ENCODE peak calls at places on chromosomes 7 and 10, in eight cellular contexts. M is HepG2, J is ovary, L is uterus, F is GM12878, B is IMR-90, W is NB4, A is Peyer's patch. R is an unnamed sample.

GRCh38 chr10:103758294-103758681 is 97.1 kb downstream of the SH3PXD2A start:
- DNase-seq in M (peak), J (no peak), L (no peak), F (no peak), B (peak), W (no peak), A (no peak), R (no peak)

GRCh38 chr7:105097619-105098018 is 83.6 kb downstream of the KMT2E start:
- DNase-seq in M (no peak), J (no peak), L (no peak), F (no peak), B (peak), W (no peak), A (no peak), R (no peak)

GRCh38 chr7:135650831-135651573 is 11.3 kb upstream of the STMP1 start:
- DNase-seq in M (no peak), J (no peak), L (no peak), F (no peak), B (peak), W (peak), A (no peak), R (peak)

GRCh38 chr7:95246935-95247370 is 77.4 kb downstream of the PON1 start:
- DNase-seq in M (peak), J (peak), L (peak), F (peak), B (peak), W (peak), A (no peak), R (peak)

GRCh38 chr7:44909596-44909995 is 24.3 kb upstream of the PURB start:
- DNase-seq in M (no peak), J (no peak), L (no peak), F (no peak), B (no peak), W (peak), A (no peak), R (no peak)

GRCh38 chr10:32960022-32960421 is 2.0 kb upstream of the ITGB1 start:
- DNase-seq in M (no peak), J (no peak), L (no peak), F (no peak), B (no peak), W (no peak), A (no peak), R (no peak)

GRCh38 chr10:30155401-30155800 is 96.0 kb upstream of the JCAD start:
- DNase-seq in M (no peak), J (no peak), L (no peak), F (no peak), B (peak), W (peak), A (no peak), R (no peak)

GRCh38 chr10:115846528-115846927 is 426.5 kb downstream of the GFRA1 start:
- DNase-seq in M (no peak), J (no peak), L (no peak), F (no peak), B (no peak), W (no peak), A (no peak), R (no peak)

GRCh38 chr7:136045181-136045580 is 68.0 kb upstream of the MTPN start:
- DNase-seq in M (no peak), J (no peak), L (no peak), F (no peak), B (no peak), W (no peak), A (no peak), R (no peak)

GRCh38 chr10:12577610-12578009 is 228.3 kb downstream of the CAMK1D start:
- DNase-seq in M (no peak), J (no peak), L (no peak), F (no peak), B (no peak), W (no peak), A (no peak), R (peak)

GRCh38 chr7:151249732-151250072 is 1.2 kb upstream of the SMARCD3 start:
- DNase-seq in M (no peak), J (peak), L (peak), F (no peak), B (peak), W (no peak), A (no peak), R (no peak)

GRCh38 chr10:74058658-74059057 is 60.7 kb downstream of the VCL start:
- DNase-seq in M (peak), J (no peak), L (no peak), F (no peak), B (no peak), W (peak), A (no peak), R (no peak)

GRCh38 chr10:96643920-96644319 is 57.1 kb upstream of the TM9SF3 start:
- DNase-seq in M (no peak), J (no peak), L (no peak), F (no peak), B (no peak), W (no peak), A (no peak), R (no peak)

GRCh38 chr7:151131622-151132293 is 35.7 kb downstream of the GBX1 start:
- DNase-seq in M (no peak), J (no peak), L (no peak), F (no peak), B (no peak), W (no peak), A (no peak), R (no peak)

GRCh38 chr7:155862516-155863257 is 50.4 kb upstream of the SHH start:
- DNase-seq in M (no peak), J (no peak), L (no peak), F (no peak), B (no peak), W (no peak), A (no peak), R (peak)

GRCh38 chr7:77907281-77907680 is 108.7 kb downstream of the PHTF2 start:
- DNase-seq in M (no peak), J (no peak), L (no peak), F (no peak), B (no peak), W (no peak), A (no peak), R (no peak)

GRCh38 chr10:18140957-18141888 is 999 bp downstream of the CACNB2 start:
- DNase-seq in M (no peak), J (peak), L (peak), F (no peak), B (no peak), W (no peak), A (no peak), R (no peak)

GRCh38 chr10:50561816-50562215 is 61.9 kb downstream of the SGMS1 start:
- DNase-seq in M (no peak), J (no peak), L (no peak), F (no peak), B (no peak), W (no peak), A (no peak), R (no peak)

GRCh38 chr7:80521809-80522208 is 9.9 kb upstream of the GNAT3 start:
- DNase-seq in M (no peak), J (no peak), L (no peak), F (no peak), B (no peak), W (no peak), A (no peak), R (no peak)

GRCh38 chr10:21529236-21529910 is 3.9 kb upstream of the SKIDA1 start:
- DNase-seq in M (no peak), J (no peak), L (no peak), F (no peak), B (no peak), W (no peak), A (no peak), R (no peak)

GRCh38 chr7:150439926-150440325 is 10.5 kb upstream of the GIMAP8 start:
- DNase-seq in M (no peak), J (no peak), L (no peak), F (no peak), B (peak), W (no peak), A (no peak), R (no peak)

GRCh38 chr7:30163231-30163894 is 28.6 kb downstream of the MTURN start:
- DNase-seq in M (peak), J (no peak), L (no peak), F (no peak), B (no peak), W (peak), A (peak), R (no peak)

GRCh38 chr10:104038537-104038936 is 47.1 kb downstream of the COL17A1 start:
- DNase-seq in M (no peak), J (no peak), L (no peak), F (no peak), B (no peak), W (no peak), A (no peak), R (no peak)

GRCh38 chr10:113539789-113540188 is 13.1 kb upstream of the HABP2 start:
- DNase-seq in M (no peak), J (no peak), L (peak), F (no peak), B (peak), W (peak), A (no peak), R (peak)

GRCh38 chr10:71575934-71576801 is 143.4 kb downstream of the C10orf105 start:
- DNase-seq in M (no peak), J (no peak), L (no peak), F (no peak), B (no peak), W (peak), A (no peak), R (no peak)

GRCh38 chr7:133364959-133365680 is 112.2 kb downstream of the EXOC4 start:
- DNase-seq in M (no peak), J (no peak), L (no peak), F (no peak), B (peak), W (peak), A (no peak), R (no peak)

GRCh38 chr10:115001506-115002381 is 63.7 kb downstream of the TRUB1 start:
- DNase-seq in M (no peak), J (peak), L (peak), F (peak), B (peak), W (no peak), A (peak), R (no peak)

GRCh38 chr10:26439436-26440090 is 1.4 kb downstream of the APBB1IP start:
- DNase-seq in M (no peak), J (no peak), L (no peak), F (no peak), B (no peak), W (no peak), A (no peak), R (no peak)

GRCh38 chr10:26437637-26438461 is at the start of gene APBB1IP:
- DNase-seq in M (no peak), J (no peak), L (peak), F (peak), B (no peak), W (peak), A (peak), R (peak)

GRCh38 chr10:26436848-26437247 is 1.3 kb upstream of the APBB1IP start:
- DNase-seq in M (no peak), J (no peak), L (no peak), F (no peak), B (no peak), W (no peak), A (no peak), R (no peak)

GRCh38 chr10:26440091-26440445 is 1.9 kb downstream of the APBB1IP start:
- DNase-seq in M (no peak), J (no peak), L (no peak), F (no peak), B (no peak), W (no peak), A (no peak), R (no peak)

DNA sequence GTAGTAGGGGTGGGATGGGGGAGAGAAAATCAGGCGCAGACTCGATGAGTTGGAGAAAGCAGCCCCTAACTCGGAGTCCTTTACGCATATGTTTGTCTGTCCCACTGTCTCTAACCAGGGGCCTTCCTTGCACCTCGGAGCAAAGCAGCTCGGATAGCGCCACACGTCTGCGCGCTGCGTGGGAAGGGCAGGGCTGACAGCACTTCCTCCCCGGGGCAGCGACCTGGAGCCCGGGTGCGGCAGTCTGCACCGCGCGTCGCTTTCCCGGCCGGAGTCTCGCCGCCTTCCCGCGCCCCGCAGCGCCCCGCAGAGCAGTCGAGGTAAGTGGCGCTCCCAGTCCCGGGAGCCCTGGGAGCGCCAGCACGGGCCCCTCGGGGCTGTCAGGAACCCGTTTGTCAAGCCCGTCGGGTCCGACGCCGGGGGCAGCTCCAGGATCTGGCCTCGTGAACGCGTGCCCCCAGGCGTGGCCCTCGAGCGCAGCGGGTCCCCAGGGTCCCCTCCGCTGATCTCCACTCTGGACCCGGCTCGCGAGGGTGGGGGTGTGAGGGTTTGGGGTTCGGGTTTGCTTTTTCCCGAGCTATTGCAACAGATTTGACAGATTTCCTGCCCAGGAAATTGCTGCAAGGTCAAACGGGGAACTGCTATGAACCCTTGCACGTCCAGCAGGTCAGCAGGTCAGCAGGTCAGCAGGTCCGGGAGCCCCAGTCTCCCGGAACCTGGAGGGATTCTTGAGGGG is 561 bp downstream of the APBB1IP start:
- DNase-seq in M (no peak), J (no peak), L (no peak), F (no peak), B (no peak), W (peak), A (peak), R (peak)
- H3K4me3 ChIP-seq in M (no peak), J (no peak), L (no peak), F (peak), B (no peak), W (peak), A (peak), R (peak)

DNA sequence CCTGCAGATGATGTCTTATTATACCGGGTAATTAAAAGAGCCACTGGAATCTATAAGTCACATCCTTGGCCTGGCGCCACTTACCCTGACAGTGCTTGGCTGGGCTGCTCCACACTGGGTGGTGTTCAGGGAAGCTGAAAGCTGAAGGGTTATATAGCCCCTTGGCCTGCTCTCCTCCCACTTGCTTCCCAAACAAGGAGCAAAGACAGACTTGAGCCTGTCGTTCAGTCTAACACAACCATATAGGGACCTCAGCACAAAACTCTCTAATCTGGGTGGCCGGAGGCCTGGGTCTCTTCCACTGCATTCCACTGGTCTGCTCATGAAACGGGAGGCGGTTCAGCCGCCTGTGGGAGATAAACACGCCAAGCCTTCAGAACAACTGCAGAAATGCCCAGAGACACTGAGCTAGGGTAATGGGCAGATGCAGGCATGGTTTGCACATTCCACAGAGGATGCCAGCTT is at the start of gene ACTA2:
- DNase-seq in M (no peak), J (peak), L (peak), F (no peak), B (peak), W (no peak), A (no peak), R (no peak)
- TF ChIP-seq POLR2A in M (no peak), J (no peak), L (peak), F (no peak), B (peak), W (no peak), A (no peak), R (no peak)

GRCh38 chr7:43585521-43585920 is 2.6 kb downstream of the STK17A start:
- DNase-seq in M (peak), J (no peak), L (no peak), F (no peak), B (peak), W (peak), A (no peak), R (no peak)
- H3K4me3 ChIP-seq in M (peak), J (no peak), L (no peak), F (peak), B (peak), W (no peak), A (peak), R (no peak)

DNA sequence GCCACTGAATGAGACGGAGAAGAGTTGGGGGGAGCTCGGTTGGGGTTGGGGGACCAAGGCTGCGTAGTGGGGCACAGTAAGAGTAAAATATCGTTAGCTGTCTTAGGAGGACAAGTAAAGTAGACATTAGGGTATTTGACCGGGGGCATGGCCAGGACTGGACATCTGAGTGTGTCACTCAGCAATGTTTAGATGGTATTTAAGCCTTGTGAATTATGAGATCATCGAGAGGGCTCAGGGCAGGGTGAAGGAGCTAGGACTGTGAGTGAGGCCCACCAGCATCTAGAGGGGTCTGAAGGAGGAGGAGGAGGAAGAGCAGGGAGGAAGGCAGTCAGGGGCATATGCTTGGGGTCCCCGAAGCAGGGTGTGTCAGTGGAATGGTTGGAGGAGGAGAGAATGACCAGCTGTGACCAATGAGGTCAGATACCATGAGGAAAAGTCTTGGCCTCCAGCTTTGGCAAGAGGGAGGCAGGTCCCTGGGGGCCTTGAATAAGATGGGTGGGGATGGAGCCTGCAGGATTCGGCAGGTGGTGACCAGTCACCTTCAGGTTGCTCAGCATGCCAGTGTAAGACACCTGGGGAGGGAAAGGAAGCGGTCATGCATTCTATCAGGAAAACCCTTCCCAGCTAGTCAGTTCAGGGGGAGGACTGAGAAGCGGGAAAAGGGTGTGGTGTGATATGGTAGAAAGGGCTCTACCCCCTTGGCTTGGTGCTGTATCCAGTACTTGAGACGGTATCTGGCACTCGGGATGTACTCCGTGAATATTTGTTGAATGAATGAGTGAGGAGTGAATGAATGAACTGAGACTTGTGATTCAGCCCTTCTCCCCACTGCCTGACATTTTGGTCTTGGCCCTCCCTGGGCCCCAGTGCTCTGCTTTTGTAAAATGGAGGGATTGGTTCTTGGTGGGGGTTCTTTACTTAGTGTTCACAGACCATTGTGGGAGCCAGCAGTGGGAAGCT is 34.8 kb upstream of the SH2D4B start:
- DNase-seq in M (no peak), J (no peak), L (no peak), F (no peak), B (no peak), W (no peak), A (no peak), R (no peak)
- TF ChIP-seq POLR2A in M (no peak), J (no peak), L (no peak), F (no peak), B (no peak), W (no peak), A (no peak), R (no peak)

GRCh38 chr7:8128457-8129322 is 133.3 kb downstream of the ICA1 start:
- DNase-seq in M (no peak), J (no peak), L (no peak), F (no peak), B (no peak), W (no peak), A (no peak), R (no peak)

GRCh38 chr7:8130663-8131062 is 131.3 kb downstream of the ICA1 start:
- DNase-seq in M (no peak), J (no peak), L (no peak), F (no peak), B (no peak), W (no peak), A (no peak), R (no peak)

GRCh38 chr7:8125680-8126444 is 136.1 kb downstream of the ICA1 start:
- DNase-seq in M (no peak), J (no peak), L (no peak), F (peak), B (no peak), W (peak), A (peak), R (no peak)

GRCh38 chr7:8129323-8129659 is 132.7 kb downstream of the ICA1 start:
- DNase-seq in M (no peak), J (no peak), L (no peak), F (no peak), B (no peak), W (no peak), A (no peak), R (no peak)

GRCh38 chr7:8126768-8127167 is 135.2 kb downstream of the ICA1 start:
- DNase-seq in M (peak), J (no peak), L (no peak), F (no peak), B (no peak), W (no peak), A (no peak), R (no peak)
- H3K4me3 ChIP-seq in M (no peak), J (no peak), L (no peak), F (no peak), B (no peak), W (no peak), A (no peak), R (no peak)

DNA sequence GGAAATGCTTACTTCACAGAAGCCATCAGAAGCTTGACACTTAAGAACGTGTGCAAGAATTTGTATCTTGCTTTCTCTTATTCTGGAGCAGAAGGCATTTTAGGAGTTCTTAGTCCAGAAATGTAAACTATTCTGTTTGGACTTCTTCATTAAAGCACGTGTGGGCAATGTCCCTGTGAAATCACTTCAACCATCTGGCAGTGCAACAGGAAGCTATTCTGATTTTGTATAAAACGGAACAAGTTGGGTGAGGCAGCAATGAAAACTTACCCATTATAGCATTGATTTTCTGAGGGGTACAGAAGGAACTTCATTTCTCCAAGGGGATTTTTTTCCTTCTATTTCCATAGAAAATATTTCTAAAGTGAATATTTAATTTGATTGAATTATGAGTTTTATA is 21.3 kb upstream of the ARHGAP21 start:
- DNase-seq in M (no peak), J (no peak), L (no peak), F (no peak), B (peak), W (no peak), A (no peak), R (no peak)
- TF ChIP-seq POLR2A in M (no peak), J (no peak), L (no peak), F (no peak), B (no peak), W (no peak), A (no peak), R (no peak)

GRCh38 chr10:5806745-5807144 is 6.5 kb downstream of the GDI2 start:
- DNase-seq in M (peak), J (no peak), L (no peak), F (no peak), B (no peak), W (no peak), A (no peak), R (no peak)
- H3K4me3 ChIP-seq in M (no peak), J (no peak), L (no peak), F (peak), B (no peak), W (no peak), A (no peak), R (no peak)